ENCODE peak calls at places on chromosomes 2 and 18, in six cellular contexts. I is fibroblast of mammary gland; O is fibroblast of the conjunctiva; X is breast epithelium; U is activated CD4-positive, alpha-beta T cell treated with anti-CD3 and anti-CD28 coated beads for 48 hours; M is activated T-cell treated with anti-CD3 and anti-CD28 coated beads, Interleukin-2, amount 50 U/mL, for 1 hour. Z is an unnamed sample.

GRCh38 chr2:189683348-189683747 is 8.9 kb downstream of the ANKAR start:
- DNase-seq in I (peak; percentile 15), O (no peak), X (no peak), U (peak; percentile 40), M (no peak), Z (no peak)

GRCh38 chr2:147541314-147541713 is 303.5 kb upstream of the ACVR2A start:
- DNase-seq in I (no peak), O (no peak), X (no peak), U (no peak), M (no peak), Z (no peak)

GRCh38 chr2:229800997-229801754 is 86.8 kb upstream of the DNER start:
- DNase-seq in I (peak; percentile 74), O (peak; percentile 61), X (no peak), U (peak; percentile 81), M (peak; percentile 69), Z (peak; percentile 56)

GRCh38 chr2:675982-676646 is 1.1 kb downstream of the TMEM18 start:
- DNase-seq in I (peak; percentile 95), O (peak; percentile 85), X (peak; percentile 63), U (peak; percentile 65), M (no peak), Z (peak; percentile 64)

GRCh38 chr2:239896075-239896474 is 129.1 kb downstream of the NDUFA10 start:
- DNase-seq in I (no peak), O (no peak), X (no peak), U (no peak), M (no peak), Z (no peak)

GRCh38 chr2:124024491-124025348 is at the start of gene CNTNAP5:
- DNase-seq in I (peak; percentile 1), O (no peak), X (no peak), U (peak; percentile 45), M (no peak), Z (peak; percentile 63)

GRCh38 chr2:206392118-206392517 is 51.2 kb upstream of the ADAM23 start:
- DNase-seq in I (peak; percentile 63), O (peak; percentile 22), X (no peak), U (peak; percentile 31), M (no peak), Z (no peak)

GRCh38 chr18:25830787-25831186 is 259.6 kb downstream of the SS18 start:
- DNase-seq in I (peak; percentile 87), O (peak; percentile 67), X (no peak), U (no peak), M (no peak), Z (no peak)

GRCh38 chr2:21095178-21095577 is 28.6 kb upstream of the TDRD15 start:
- DNase-seq in I (no peak), O (no peak), X (no peak), U (no peak), M (no peak), Z (no peak)

GRCh38 chr2:231515603-231516002 is 14.6 kb downstream of the NMUR1 start:
- DNase-seq in I (no peak), O (no peak), X (no peak), U (no peak), M (no peak), Z (no peak)

GRCh38 chr2:182541268-182541667 is 114.4 kb upstream of the PDE1A start:
- DNase-seq in I (no peak), O (no peak), X (no peak), U (no peak), M (no peak), Z (no peak)

GRCh38 chr18:58025733-58026132 is 18.3 kb upstream of the NEDD4L start:
- DNase-seq in I (peak; percentile 72), O (no peak), X (no peak), U (no peak), M (no peak), Z (no peak)

GRCh38 chr2:107168141-107168540 is 282.2 kb upstream of the ST6GAL2 start:
- DNase-seq in I (no peak), O (no peak), X (no peak), U (no peak), M (no peak), Z (no peak)

GRCh38 chr2:240818293-240818542 is 1.8 kb downstream of the KIF1A start:
- DNase-seq in I (no peak), O (no peak), X (no peak), U (no peak), M (no peak), Z (no peak)

GRCh38 chr18:28342231-28342630 is 165.3 kb upstream of the CDH2 start:
- DNase-seq in I (no peak), O (no peak), X (no peak), U (no peak), M (no peak), Z (no peak)

GRCh38 chr2:186130678-186131511 is 355.2 kb upstream of the ZC3H15 start:
- DNase-seq in I (no peak), O (no peak), X (no peak), U (no peak), M (no peak), Z (no peak)

GRCh38 chr2:99032786-99033185 is 96.8 kb upstream of the CRACDL start:
- DNase-seq in I (peak; percentile 40), O (no peak), X (no peak), U (no peak), M (no peak), Z (no peak)

GRCh38 chr2:46818141-46818552 is 97.5 kb downstream of the MCFD2 start:
- DNase-seq in I (peak; percentile 80), O (no peak), X (peak; percentile 56), U (no peak), M (no peak), Z (no peak)

GRCh38 chr2:238504181-238504711 is 77.5 kb downstream of the ASB1 start:
- DNase-seq in I (no peak), O (no peak), X (no peak), U (no peak), M (no peak), Z (peak; percentile 38)

GRCh38 chr2:159140070-159140774 is 146.3 kb downstream of the WDSUB1 start:
- DNase-seq in I (peak; percentile 79), O (no peak), X (no peak), U (no peak), M (no peak), Z (no peak)

GRCh38 chr2:201320701-201321100 is 36.4 kb downstream of the FLACC1 start:
- DNase-seq in I (no peak), O (no peak), X (no peak), U (no peak), M (no peak), Z (no peak)

GRCh38 chr2:217866457-217866856 is 136.3 kb downstream of the TNS1 start:
- DNase-seq in I (no peak), O (no peak), X (no peak), U (no peak), M (no peak), Z (no peak)

GRCh38 chr18:10524507-10525425 is 1.1 kb upstream of the NAPG start:
- DNase-seq in I (peak; percentile 80), O (no peak), X (no peak), U (peak; percentile 8), M (no peak), Z (no peak)

GRCh38 chr18:57585421-57585820 is 1.1 kb downstream of the FECH start:
- DNase-seq in I (peak; percentile 25), O (no peak), X (no peak), U (no peak), M (no peak), Z (no peak)

GRCh38 chr2:190250421-190250820 is 69.2 kb downstream of the HIBCH start:
- DNase-seq in I (no peak), O (no peak), X (no peak), U (no peak), M (no peak), Z (no peak)

GRCh38 chr2:71473346-71474035 is 20.1 kb downstream of the DYSF start:
- DNase-seq in I (no peak), O (no peak), X (no peak), U (no peak), M (no peak), Z (no peak)

GRCh38 chr2:207449673-207450072 is 80.1 kb upstream of the CREB1 start:
- DNase-seq in I (no peak), O (no peak), X (no peak), U (no peak), M (no peak), Z (no peak)

Z was measured in right lobe of liver.